ENCODE peak calls at places on chromosome 12, in eight cellular contexts. Z is esophagus squamous epithelium; U is stimulated activated CD4-positive, alpha-beta T cell treated with anti-CD3 and anti-CD28 coated beads, Interleukin-4, amount 100 ng/mL, for 4 hours; X is germinal center; C is cardiac fibroblast; B is stomach; W is GM12891; N is progenitor cell of endocrine pancreas. T is an unnamed sample.

GRCh38 chr12:68210875-68211274 is 14.7 kb downstream of the IL26 start:
- DNase-seq in Z (no peak), U (no peak), X (no peak), C (no peak), B (no peak), W (no peak), N (no peak), T (no peak)

GRCh38 chr12:59401862-59402261 is 194.0 kb upstream of the SLC16A7 start:
- DNase-seq in Z (no peak), U (no peak), X (no peak), C (no peak), B (no peak), W (no peak), N (no peak), T (no peak)

GRCh38 chr12:14416658-14417057 is 51.2 kb downstream of the ATF7IP start:
- DNase-seq in Z (no peak), U (no peak), X (peak; percentile 68), C (peak; percentile 92), B (no peak), W (no peak), N (no peak), T (no peak)

GRCh38 chr12:57983150-57983857 is 41.9 kb downstream of the ATP23 start:
- DNase-seq in Z (no peak), U (no peak), X (no peak), C (peak; percentile 77), B (no peak), W (no peak), N (no peak), T (peak; percentile 30)

GRCh38 chr12:43896496-43896895 is 60.6 kb downstream of the TMEM117 start:
- DNase-seq in Z (no peak), U (no peak), X (no peak), C (no peak), B (no peak), W (no peak), N (no peak), T (no peak)

GRCh38 chr12:82474798-82475184 is 116.5 kb downstream of the METTL25 start:
- DNase-seq in Z (no peak), U (no peak), X (no peak), C (peak; percentile 27), B (no peak), W (no peak), N (no peak), T (no peak)

GRCh38 chr12:113935459-113935858 is 30.7 kb downstream of the RBM19 start:
- DNase-seq in Z (no peak), U (no peak), X (no peak), C (peak; percentile 12), B (no peak), W (no peak), N (no peak), T (no peak)

GRCh38 chr12:124396544-124397398 is 101.9 kb downstream of the RFLNA start:
- DNase-seq in Z (no peak), U (no peak), X (no peak), C (no peak), B (peak; percentile 96), W (no peak), N (no peak), T (peak; percentile 86)

GRCh38 chr12:105228494-105228893 is 7.5 kb downstream of the APPL2 start:
- DNase-seq in Z (no peak), U (no peak), X (no peak), C (peak; percentile 59), B (no peak), W (no peak), N (no peak), T (no peak)

GRCh38 chr12:89783321-89784060 is 74.9 kb upstream of the ATP2B1 start:
- DNase-seq in Z (no peak), U (no peak), X (no peak), C (peak; percentile 68), B (no peak), W (no peak), N (no peak), T (no peak)

GRCh38 chr12:57243521-57244305 is 7.3 kb downstream of the STAC3 start:
- DNase-seq in Z (no peak), U (peak; percentile 83), X (peak; percentile 83), C (peak; percentile 73), B (peak; percentile 85), W (no peak), N (peak; percentile 67), T (peak; percentile 86)

GRCh38 chr12:124129132-124129531 is 156.1 kb downstream of the ZNF664 start:
- DNase-seq in Z (no peak), U (no peak), X (no peak), C (no peak), B (no peak), W (no peak), N (no peak), T (no peak)

GRCh38 chr12:121576851-121577391 is 3.9 kb downstream of the KDM2B start:
- DNase-seq in Z (no peak), U (no peak), X (no peak), C (peak; percentile 70), B (no peak), W (no peak), N (no peak), T (no peak)

GRCh38 chr12:69821032-69821431 is 4.0 kb upstream of the MYRFL start:
- DNase-seq in Z (no peak), U (no peak), X (no peak), C (peak; percentile 16), B (no peak), W (no peak), N (no peak), T (no peak)

GRCh38 chr12:107801150-107801549 is 26.6 kb downstream of the ASCL4 start:
- DNase-seq in Z (no peak), U (no peak), X (no peak), C (no peak), B (no peak), W (no peak), N (no peak), T (no peak)

GRCh38 chr12:65605019-65605418 is 219.3 kb upstream of the HMGA2 start:
- DNase-seq in Z (no peak), U (no peak), X (no peak), C (peak; percentile 40), B (no peak), W (no peak), N (no peak), T (no peak)

GRCh38 chr12:83114042-83114441 is 427.3 kb downstream of the TMTC2 start:
- DNase-seq in Z (no peak), U (no peak), X (no peak), C (no peak), B (no peak), W (no peak), N (no peak), T (no peak)

GRCh38 chr12:132837693-132838463 is 9.2 kb upstream of the GOLGA3 start:
- DNase-seq in Z (no peak), U (no peak), X (no peak), C (peak; percentile 27), B (no peak), W (no peak), N (no peak), T (no peak)

GRCh38 chr12:24596768-24597388 is 352.0 kb downstream of the BCAT1 start:
- DNase-seq in Z (no peak), U (no peak), X (peak; percentile 23), C (peak; percentile 67), B (no peak), W (no peak), N (no peak), T (no peak)

GRCh38 chr12:121791671-121792496 is 1.6 kb downstream of the RHOF start:
- DNase-seq in Z (no peak), U (no peak), X (no peak), C (no peak), B (peak; percentile 64), W (no peak), N (no peak), T (peak; percentile 81)

GRCh38 chr12:71426648-71427047 is 12.9 kb upstream of the LGR5 start:
- DNase-seq in Z (no peak), U (no peak), X (no peak), C (peak; percentile 26), B (no peak), W (no peak), N (no peak), T (no peak)

GRCh38 chr12:18943200-18943599 is 186.3 kb upstream of the PLEKHA5 start:
- DNase-seq in Z (no peak), U (no peak), X (no peak), C (no peak), B (no peak), W (no peak), N (no peak), T (no peak)

GRCh38 chr12:116044181-116044580 is 233.3 kb downstream of the MED13L start:
- DNase-seq in Z (no peak), U (no peak), X (no peak), C (peak; percentile 35), B (no peak), W (no peak), N (no peak), T (no peak)

GRCh38 chr12:15495742-15496141 is 173.4 kb downstream of the PTPRO start:
- DNase-seq in Z (no peak), U (no peak), X (no peak), C (no peak), B (no peak), W (no peak), N (no peak), T (no peak)

GRCh38 chr12:110349521-110350151 is 53.9 kb downstream of the ANAPC7 start:
- DNase-seq in Z (no peak), U (peak; percentile 45), X (no peak), C (peak; percentile 36), B (no peak), W (no peak), N (no peak), T (no peak)

GRCh38 chr12:111367661-111368221 is 1.2 kb downstream of the PHETA1 start:
- DNase-seq in Z (no peak), U (no peak), X (no peak), C (peak; percentile 46), B (peak; percentile 85), W (no peak), N (no peak), T (peak; percentile 78)

GRCh38 chr12:109710747-109711595 is 2.7 kb upstream of the FAM222A start:
- DNase-seq in Z (no peak), U (no peak), X (no peak), C (no peak), B (no peak), W (no peak), N (no peak), T (no peak)

GRCh38 chr12:101700299-101700820 is 2.9 kb downstream of the CHPT1 start:
- DNase-seq in Z (no peak), U (no peak), X (no peak), C (no peak), B (no peak), W (no peak), N (no peak), T (no peak)

GRCh38 chr12:113152835-113153814 is 3.6 kb downstream of the CFAP73 start:
- DNase-seq in Z (no peak), U (peak; percentile 49), X (peak; percentile 81), C (peak; percentile 83), B (peak; percentile 75), W (peak; percentile 85), N (peak; percentile 35), T (peak; percentile 79)

GRCh38 chr12:5456025-5456424 is 24.1 kb downstream of the NTF3 start:
- DNase-seq in Z (no peak), U (no peak), X (no peak), C (no peak), B (no peak), W (no peak), N (no peak), T (no peak)

GRCh38 chr12:19624000-19624399 is 184.7 kb downstream of the AEBP2 start:
- DNase-seq in Z (no peak), U (no peak), X (no peak), C (no peak), B (no peak), W (no peak), N (no peak), T (no peak)

GRCh38 chr12:127284870-127285431 is 982.0 kb upstream of the TMEM132C start:
- DNase-seq in Z (no peak), U (no peak), X (no peak), C (peak; percentile 73), B (no peak), W (no peak), N (no peak), T (no peak)

GRCh38 chr12:7832059-7832696 is 40.5 kb downstream of the SLC2A14 start:
- DNase-seq in Z (no peak), U (no peak), X (peak; percentile 75), C (peak; percentile 78), B (no peak), W (peak; percentile 24), N (no peak), T (no peak)

GRCh38 chr12:12731785-12732184 is 14.6 kb downstream of the CDKN1B start:
- DNase-seq in Z (no peak), U (no peak), X (no peak), C (no peak), B (no peak), W (no peak), N (no peak), T (no peak)

T was measured in transverse colon.